ENCODE peak calls at places on chromosomes 13 and 19, in five cellular contexts. D, U, C, Y and F are unnamed samples.

GRCh38 chr13:114108141-114108761 is 24.2 kb downstream of the RASA3 start:
- DNase-seq in U (no peak), D (peak), C (no peak), Y (peak), F (no peak)

GRCh38 chr19:1270168-1270853 is 1.2 kb downstream of the CIRBP start:
- DNase-seq in D (no peak), U (no peak), C (no peak), Y (no peak), F (no peak)

GRCh38 chr19:46296722-46297431 is at the start of gene HIF3A:
- DNase-seq in C (peak), Y (peak), U (no peak), D (peak), F (no peak)

GRCh38 chr19:28425431-28425931 is 787.5 kb downstream of the UQCRFS1 start:
- DNase-seq in U (peak), Y (no peak), C (no peak), D (no peak), F (peak)

GRCh38 chr13:32210081-32210480 is 105.1 kb downstream of the ZAR1L start:
- DNase-seq in C (no peak), D (no peak), Y (no peak), U (no peak), F (no peak)

GRCh38 chr13:77143325-77143907 is 116.5 kb upstream of the FBXL3 start:
- DNase-seq in C (no peak), Y (no peak), D (no peak), U (no peak), F (no peak)

GRCh38 chr13:36067619-36068456 is 63.3 kb downstream of the DCLK1 start:
- DNase-seq in D (no peak), C (no peak), U (no peak), Y (no peak), F (no peak)

GRCh38 chr13:65926750-65927171 is 1303.4 kb downstream of the PCDH9 start:
- DNase-seq in C (no peak), Y (peak), U (no peak), D (no peak), F (no peak)

GRCh38 chr19:9406798-9407352 is 28.5 kb downstream of the ZNF266 start:
- DNase-seq in U (peak), D (peak), Y (no peak), C (no peak), F (no peak)

GRCh38 chr13:98189841-98190505 is 12.9 kb upstream of the RNF113B start:
- DNase-seq in C (no peak), D (no peak), U (no peak), Y (no peak), F (no peak)

GRCh38 chr19:55383789-55384575 is at the start of gene TMEM238:
- DNase-seq in C (no peak), Y (peak), U (no peak), D (peak), F (peak)

GRCh38 chr13:45872574-45872973 is 21.0 kb upstream of the SIAH3 start:
- DNase-seq in D (no peak), C (no peak), Y (no peak), U (no peak), F (no peak)

GRCh38 chr19:10290439-10290875 is 705 bp downstream of the ICAM5 start:
- DNase-seq in U (no peak), C (no peak), Y (peak), D (no peak), F (no peak)

GRCh38 chr19:36672368-36672767 is 5.7 kb upstream of the ZNF461 start:
- DNase-seq in Y (no peak), D (no peak), C (no peak), U (no peak), F (no peak)

GRCh38 chr19:39438270-39438934 is 2.7 kb upstream of the RPS16 start:
- DNase-seq in U (peak), Y (no peak), C (no peak), D (no peak), F (peak)

GRCh38 chr19:39599116-39599515 is 3.2 kb upstream of the LGALS13 start:
- DNase-seq in U (no peak), D (no peak), Y (peak), C (peak), F (peak)

GRCh38 chr13:87769445-87769844 is 98.3 kb downstream of the SLITRK5 start:
- DNase-seq in U (no peak), D (no peak), Y (no peak), C (no peak), F (no peak)

GRCh38 chr19:35260694-35261304 is 8.0 kb upstream of the USF2 start:
- DNase-seq in D (peak), Y (no peak), C (no peak), U (no peak), F (no peak)

GRCh38 chr19:35742121-35742724 is at the start of gene IGFLR1:
- DNase-seq in D (no peak), Y (no peak), U (no peak), C (no peak), F (no peak)

GRCh38 chr19:14575428-14575980 is 3.6 kb upstream of the NDUFB7 start:
- DNase-seq in D (no peak), C (no peak), Y (no peak), U (no peak), F (no peak)

GRCh38 chr19:12647047-12647446 is 19.5 kb downstream of the MAN2B1 start:
- DNase-seq in U (no peak), Y (no peak), D (no peak), C (no peak), F (no peak)

GRCh38 chr19:35484637-35485036 is 5.6 kb downstream of the KRTDAP start:
- DNase-seq in D (no peak), U (no peak), Y (no peak), C (no peak), F (no peak)

GRCh38 chr13:70613295-70613694 is 505.0 kb upstream of the KLHL1 start:
- DNase-seq in C (no peak), Y (no peak), D (no peak), U (no peak), F (no peak)

GRCh38 chr19:2032296-2032941 is 16.9 kb upstream of the BTBD2 start:
- DNase-seq in Y (no peak), U (peak), C (no peak), D (peak), F (peak)

GRCh38 chr13:71460179-71460578 is 406.8 kb downstream of the DACH1 start:
- DNase-seq in D (no peak), C (no peak), U (no peak), Y (no peak), F (peak)

GRCh38 chr13:44578064-44578394 is 1.9 kb upstream of the TSC22D1 start:
- DNase-seq in Y (no peak), D (no peak), U (no peak), C (no peak), F (no peak)

GRCh38 chr19:18710986-18711751 is 27.7 kb downstream of the CRTC1 start:
- DNase-seq in D (peak), Y (no peak), C (no peak), U (no peak), F (no peak)

GRCh38 chr19:10228925-10229324 is 2.2 kb downstream of the S1PR2 start:
- DNase-seq in C (no peak), U (peak), D (no peak), Y (peak), F (no peak)

GRCh38 chr13:111616203-111616602 is 295.8 kb downstream of the TEX29 start:
- DNase-seq in D (no peak), C (no peak), U (no peak), Y (no peak), F (no peak)

GRCh38 chr19:17125052-17125727 is 49.6 kb downstream of the MYO9B start:
- DNase-seq in D (no peak), C (no peak), Y (no peak), U (no peak), F (no peak)

GRCh38 chr13:23902975-23903905 is 5.9 kb upstream of the C1QTNF9B start:
- DNase-seq in D (no peak), U (no peak), C (no peak), Y (peak), F (no peak)

GRCh38 chr13:50882816-50883215 is 26.8 kb upstream of the RNASEH2B start:
- DNase-seq in C (no peak), Y (no peak), U (no peak), D (no peak), F (no peak)

GRCh38 chr19:36213793-36214387 is 575 bp downstream of the ZNF565 start:
- DNase-seq in D (no peak), Y (no peak), C (no peak), U (no peak), F (no peak)

GRCh38 chr13:80547885-80548284 is 207.0 kb upstream of the SPRY2 start:
- DNase-seq in D (no peak), U (no peak), C (no peak), Y (no peak), F (no peak)

GRCh38 chr19:4130635-4131438 is 6.9 kb upstream of the MAP2K2 start:
- DNase-seq in Y (no peak), U (peak), C (no peak), D (no peak), F (peak)

GRCh38 chr13:33264620-33264978 is 21.0 kb downstream of the STARD13 start:
- DNase-seq in U (no peak), D (no peak), Y (no peak), C (no peak), F (no peak)

GRCh38 chr19:4043410-4043809 is 23.3 kb downstream of the ZBTB7A start:
- DNase-seq in U (no peak), D (no peak), Y (no peak), C (no peak), F (no peak)

GRCh38 chr19:11931051-11931450 is 6.1 kb downstream of the ZNF700 start:
- DNase-seq in C (no peak), U (peak), Y (no peak), D (no peak), F (no peak)